ENCODE peak calls at places on chromosome 6, in six cellular contexts. One of them, this sample, is unnamed.

GRCh38 chr6:138417493-138418117 is 13.6 kb downstream of the HEBP2 start:
- DNase-seq in neural progenitor cell: no peak
- DNase-seq in hepatocyte: no peak
- DNase-seq in HFFc6: no peak
- DNase-seq in cardiac fibroblast: no peak
- DNase-seq in body of pancreas: no peak
- DNase-seq in this sample: no peak

GRCh38 chr6:16544006-16544405 is 217.3 kb downstream of the ATXN1 start:
- DNase-seq in hepatocyte: no peak
- DNase-seq in neural progenitor cell: peak
- DNase-seq in cardiac fibroblast: peak
- DNase-seq in body of pancreas: no peak
- DNase-seq in HFFc6: peak
- DNase-seq in this sample: no peak

GRCh38 chr6:104642871-104643270 is 216.8 kb downstream of the HACE1 start:
- DNase-seq in neural progenitor cell: no peak
- DNase-seq in cardiac fibroblast: peak
- DNase-seq in body of pancreas: no peak
- DNase-seq in hepatocyte: no peak
- DNase-seq in HFFc6: no peak
- DNase-seq in this sample: no peak

GRCh38 chr6:154450498-154450897 is 60.0 kb downstream of the CNKSR3 start:
- DNase-seq in body of pancreas: no peak
- DNase-seq in cardiac fibroblast: no peak
- DNase-seq in HFFc6: no peak
- DNase-seq in neural progenitor cell: no peak
- DNase-seq in hepatocyte: no peak
- DNase-seq in this sample: no peak

GRCh38 chr6:132445201-132445951 is 44.1 kb upstream of the MOXD1 start:
- DNase-seq in HFFc6: peak
- DNase-seq in neural progenitor cell: no peak
- DNase-seq in body of pancreas: no peak
- DNase-seq in hepatocyte: no peak
- DNase-seq in cardiac fibroblast: peak
- DNase-seq in this sample: no peak

GRCh38 chr6:63636516-63636968 is 940 bp downstream of the PHF3 start:
- DNase-seq in body of pancreas: peak
- DNase-seq in HFFc6: peak
- DNase-seq in hepatocyte: peak
- DNase-seq in neural progenitor cell: peak
- DNase-seq in cardiac fibroblast: peak
- DNase-seq in this sample: no peak

GRCh38 chr6:10347561-10348327 is 67.1 kb downstream of the TFAP2A start:
- DNase-seq in neural progenitor cell: no peak
- DNase-seq in body of pancreas: no peak
- DNase-seq in hepatocyte: peak
- DNase-seq in HFFc6: peak
- DNase-seq in cardiac fibroblast: no peak
- DNase-seq in this sample: no peak

GRCh38 chr6:33958208-33958862 is 154.5 kb upstream of the MLN start:
- DNase-seq in neural progenitor cell: peak
- DNase-seq in body of pancreas: no peak
- DNase-seq in hepatocyte: peak
- DNase-seq in HFFc6: no peak
- DNase-seq in cardiac fibroblast: peak
- DNase-seq in this sample: no peak

GRCh38 chr6:83815631-83816030 is 37.5 kb upstream of the RIPPLY2 start:
- DNase-seq in hepatocyte: no peak
- DNase-seq in neural progenitor cell: no peak
- DNase-seq in body of pancreas: no peak
- DNase-seq in HFFc6: peak
- DNase-seq in cardiac fibroblast: peak
- DNase-seq in this sample: no peak

GRCh38 chr6:12275084-12275483 is 15.1 kb upstream of the EDN1 start:
- DNase-seq in cardiac fibroblast: peak
- DNase-seq in HFFc6: peak
- DNase-seq in neural progenitor cell: no peak
- DNase-seq in hepatocyte: no peak
- DNase-seq in body of pancreas: no peak
- DNase-seq in this sample: no peak

GRCh38 chr6:13485923-13486557 is 1.4 kb downstream of the GFOD1 start:
- DNase-seq in neural progenitor cell: peak
- DNase-seq in cardiac fibroblast: peak
- DNase-seq in HFFc6: no peak
- DNase-seq in hepatocyte: peak
- DNase-seq in body of pancreas: peak
- DNase-seq in this sample: no peak

GRCh38 chr6:15675537-15676170 is 12.8 kb upstream of the DTNBP1 start:
- DNase-seq in neural progenitor cell: no peak
- DNase-seq in hepatocyte: no peak
- DNase-seq in body of pancreas: no peak
- DNase-seq in cardiac fibroblast: no peak
- DNase-seq in HFFc6: no peak
- DNase-seq in this sample: no peak

GRCh38 chr6:7254980-7255825 is 57.8 kb downstream of the SSR1 start:
- DNase-seq in neural progenitor cell: no peak
- DNase-seq in body of pancreas: no peak
- DNase-seq in cardiac fibroblast: no peak
- DNase-seq in HFFc6: no peak
- DNase-seq in hepatocyte: no peak
- DNase-seq in this sample: no peak

GRCh38 chr6:90021701-90022100 is 127.4 kb downstream of the GJA10 start:
- DNase-seq in hepatocyte: no peak
- DNase-seq in body of pancreas: no peak
- DNase-seq in neural progenitor cell: no peak
- DNase-seq in HFFc6: no peak
- DNase-seq in cardiac fibroblast: no peak
- DNase-seq in this sample: no peak

GRCh38 chr6:129733290-129733689 is 23.3 kb upstream of the ARHGAP18 start:
- DNase-seq in cardiac fibroblast: no peak
- DNase-seq in neural progenitor cell: no peak
- DNase-seq in body of pancreas: no peak
- DNase-seq in HFFc6: no peak
- DNase-seq in hepatocyte: no peak
- DNase-seq in this sample: no peak

GRCh38 chr6:136326038-136326561 is 36.5 kb upstream of the BCLAF1 start:
- DNase-seq in HFFc6: no peak
- DNase-seq in hepatocyte: peak
- DNase-seq in cardiac fibroblast: peak
- DNase-seq in neural progenitor cell: no peak
- DNase-seq in body of pancreas: no peak
- DNase-seq in this sample: no peak

GRCh38 chr6:34232901-34233300 is 3.8 kb upstream of the HMGA1 start:
- DNase-seq in neural progenitor cell: no peak
- DNase-seq in HFFc6: no peak
- DNase-seq in cardiac fibroblast: no peak
- DNase-seq in hepatocyte: no peak
- DNase-seq in body of pancreas: no peak
- DNase-seq in this sample: peak

GRCh38 chr6:3797231-3798200 is 46.0 kb upstream of the PXDC1 start:
- DNase-seq in cardiac fibroblast: peak
- DNase-seq in neural progenitor cell: no peak
- DNase-seq in HFFc6: peak
- DNase-seq in hepatocyte: no peak
- DNase-seq in body of pancreas: no peak
- DNase-seq in this sample: no peak

GRCh38 chr6:166318649-166319600 is 10.7 kb upstream of the PRR18 start:
- DNase-seq in hepatocyte: no peak
- DNase-seq in HFFc6: no peak
- DNase-seq in cardiac fibroblast: no peak
- DNase-seq in body of pancreas: no peak
- DNase-seq in neural progenitor cell: no peak
- DNase-seq in this sample: no peak

GRCh38 chr6:110509617-110510231 is 33.3 kb upstream of the SLC22A16 start:
- DNase-seq in body of pancreas: no peak
- DNase-seq in cardiac fibroblast: peak
- DNase-seq in HFFc6: peak
- DNase-seq in hepatocyte: peak
- DNase-seq in neural progenitor cell: no peak
- DNase-seq in this sample: no peak

GRCh38 chr6:39189915-39190544 is 39.2 kb downstream of the KCNK5 start:
- DNase-seq in cardiac fibroblast: no peak
- DNase-seq in hepatocyte: peak
- DNase-seq in HFFc6: no peak
- DNase-seq in body of pancreas: peak
- DNase-seq in neural progenitor cell: peak
- DNase-seq in this sample: no peak

GRCh38 chr6:132354517-132355167 is 46.6 kb downstream of the MOXD1 start:
- DNase-seq in HFFc6: no peak
- DNase-seq in cardiac fibroblast: peak
- DNase-seq in neural progenitor cell: no peak
- DNase-seq in body of pancreas: no peak
- DNase-seq in hepatocyte: no peak
- DNase-seq in this sample: no peak

GRCh38 chr6:142592876-142593275 is 291.1 kb downstream of the ADGRG6 start:
- DNase-seq in hepatocyte: no peak
- DNase-seq in HFFc6: peak
- DNase-seq in body of pancreas: no peak
- DNase-seq in neural progenitor cell: no peak
- DNase-seq in cardiac fibroblast: peak
- DNase-seq in this sample: no peak

GRCh38 chr6:125780540-125781306 is 10.0 kb upstream of the NCOA7 start:
- DNase-seq in body of pancreas: peak
- DNase-seq in neural progenitor cell: peak
- DNase-seq in HFFc6: peak
- DNase-seq in cardiac fibroblast: peak
- DNase-seq in hepatocyte: peak
- DNase-seq in this sample: no peak

GRCh38 chr6:125781307-125781868 is 9.4 kb upstream of the NCOA7 start:
- DNase-seq in body of pancreas: no peak
- DNase-seq in hepatocyte: no peak
- DNase-seq in HFFc6: peak
- DNase-seq in cardiac fibroblast: peak
- DNase-seq in neural progenitor cell: no peak
- DNase-seq in this sample: no peak

GRCh38 chr6:125784365-125784764 is 6.4 kb upstream of the NCOA7 start:
- DNase-seq in HFFc6: peak
- DNase-seq in hepatocyte: no peak
- DNase-seq in body of pancreas: no peak
- DNase-seq in cardiac fibroblast: peak
- DNase-seq in neural progenitor cell: no peak
- DNase-seq in this sample: no peak

DNA sequence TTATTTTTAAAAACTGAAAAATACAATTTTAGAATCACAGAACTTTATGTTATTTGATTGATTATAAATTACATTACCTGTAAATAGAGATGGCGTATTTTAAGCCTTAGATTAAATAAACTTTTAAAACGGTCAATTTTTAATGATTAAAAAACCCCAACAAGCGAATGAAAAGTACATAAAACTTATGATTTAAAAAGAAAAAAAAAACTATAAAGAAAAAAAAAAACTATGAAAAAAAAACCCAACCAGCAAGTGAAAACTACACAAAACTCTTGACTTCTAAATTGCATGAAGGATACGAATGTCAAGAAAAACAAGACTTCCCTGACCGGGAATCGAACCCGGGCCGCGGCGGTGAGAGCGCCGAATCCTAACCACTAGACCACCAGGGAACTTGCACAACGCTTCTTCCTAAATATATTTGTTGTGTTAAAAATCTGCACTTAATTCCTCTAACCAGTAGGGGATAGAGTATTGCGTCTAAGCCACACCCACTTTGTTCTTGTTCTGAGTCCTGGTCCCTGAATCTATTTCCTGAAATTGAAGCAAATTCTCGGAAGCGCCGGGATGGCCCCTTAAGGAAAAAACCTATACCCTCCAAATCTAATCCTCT is 10.7 kb upstream of the NCOA7 start:
- DNase-seq in hepatocyte: peak
- DNase-seq in neural progenitor cell: peak
- DNase-seq in HFFc6: peak
- DNase-seq in cardiac fibroblast: peak
- DNase-seq in body of pancreas: peak
- DNase-seq in this sample: no peak
- TF ChIP-seq CTCF in hepatocyte: no peak
- TF ChIP-seq CTCF in neural progenitor cell: peak
- TF ChIP-seq CTCF in HFFc6: peak
- TF ChIP-seq CTCF in cardiac fibroblast: peak
- TF ChIP-seq CTCF in body of pancreas: peak
- TF ChIP-seq CTCF in this sample: peak

DNA sequence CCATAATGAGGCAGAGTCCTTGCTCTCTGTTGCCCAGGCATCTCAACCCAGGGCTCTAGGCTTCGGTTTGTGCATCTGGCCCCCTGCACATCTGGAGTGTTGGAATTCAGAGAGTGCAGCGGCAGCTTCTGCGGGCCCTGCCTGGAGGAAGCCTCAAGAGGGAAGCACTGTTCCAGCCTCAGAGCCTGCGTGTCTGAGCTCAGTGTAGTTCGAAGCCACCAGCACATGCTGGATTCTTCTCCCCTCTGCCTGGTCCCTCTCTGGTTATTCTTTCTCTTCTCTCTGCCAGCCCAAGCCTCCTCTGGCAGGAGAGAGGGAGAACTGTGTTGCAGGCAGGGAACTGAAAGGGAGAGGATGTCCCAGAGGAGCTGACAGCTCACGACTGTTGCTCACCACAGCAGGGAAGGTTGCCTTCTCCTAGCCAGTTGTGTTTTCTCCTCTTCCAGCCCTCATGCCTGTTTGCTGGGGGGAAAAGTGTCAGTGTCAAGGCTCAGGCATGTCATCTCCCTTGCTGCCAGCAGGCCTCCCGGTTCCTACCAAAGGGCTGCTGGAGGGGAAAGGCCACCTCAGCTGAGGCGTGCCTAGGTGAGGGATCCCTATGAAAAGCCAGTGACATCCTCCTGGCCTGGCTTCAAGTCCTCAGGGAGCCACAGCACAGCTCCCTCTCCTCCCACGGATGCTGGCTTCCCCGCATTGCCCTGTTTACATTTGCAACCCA is 126.0 kb upstream of the LRFN2 start:
- DNase-seq in hepatocyte: no peak
- DNase-seq in cardiac fibroblast: no peak
- DNase-seq in neural progenitor cell: peak
- DNase-seq in HFFc6: no peak
- DNase-seq in body of pancreas: no peak
- DNase-seq in this sample: no peak
- TF ChIP-seq CTCF in hepatocyte: no peak
- TF ChIP-seq CTCF in cardiac fibroblast: no peak
- TF ChIP-seq CTCF in neural progenitor cell: peak
- TF ChIP-seq CTCF in HFFc6: peak
- TF ChIP-seq CTCF in body of pancreas: no peak
- TF ChIP-seq CTCF in this sample: peak

GRCh38 chr6:75563032-75563431 is 38.6 kb upstream of the SENP6 start:
- DNase-seq in neural progenitor cell: peak
- DNase-seq in HFFc6: peak
- DNase-seq in hepatocyte: peak
- DNase-seq in cardiac fibroblast: peak
- DNase-seq in body of pancreas: no peak
- DNase-seq in this sample: no peak
- TF ChIP-seq CTCF in neural progenitor cell: peak
- TF ChIP-seq CTCF in HFFc6: peak
- TF ChIP-seq CTCF in hepatocyte: peak
- TF ChIP-seq CTCF in cardiac fibroblast: peak
- TF ChIP-seq CTCF in body of pancreas: no peak
- TF ChIP-seq CTCF in this sample: peak

DNA sequence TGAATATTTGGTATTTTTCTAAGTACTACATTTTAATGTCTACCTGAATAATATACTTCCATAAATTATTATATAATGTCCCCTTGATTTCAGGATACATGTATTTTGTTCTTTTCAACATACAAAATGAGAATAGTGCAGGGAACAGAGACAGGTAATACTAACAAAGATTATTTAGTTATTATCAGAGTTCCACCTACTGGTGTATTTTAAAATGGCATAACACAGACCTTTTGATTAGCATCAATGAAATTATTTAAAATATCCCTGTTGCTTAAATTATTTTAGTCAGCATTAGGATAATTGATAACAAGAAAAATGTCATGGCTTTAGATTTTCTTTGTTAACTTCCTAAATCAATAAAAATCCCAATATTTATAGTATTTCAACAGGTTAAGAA is 184.0 kb downstream of the PRDM13 start:
- DNase-seq in body of pancreas: no peak
- DNase-seq in HFFc6: no peak
- DNase-seq in cardiac fibroblast: peak
- DNase-seq in neural progenitor cell: no peak
- DNase-seq in hepatocyte: no peak
- DNase-seq in this sample: no peak
- TF ChIP-seq CTCF in body of pancreas: no peak
- TF ChIP-seq CTCF in HFFc6: peak
- TF ChIP-seq CTCF in cardiac fibroblast: no peak
- TF ChIP-seq CTCF in neural progenitor cell: peak
- TF ChIP-seq CTCF in hepatocyte: peak
- TF ChIP-seq CTCF in this sample: peak